ENCODE peak calls at places on chromosomes 11 and 22, in ten cellular contexts. N, R, P, G, M, V, Q, F, E and I are unnamed samples.

GRCh38 chr22:40240671-40241070 is 62.9 kb downstream of the TNRC6B start:
- DNase-seq in N (no peak), R (no peak), P (no peak), G (no peak), M (no peak), V (peak), Q (no peak), F (no peak), E (no peak), I (no peak)

GRCh38 chr11:858993-859339 is 16.3 kb downstream of the TSPAN4 start:
- DNase-seq in N (no peak), R (no peak), P (no peak), G (no peak), M (no peak), V (no peak), Q (no peak), F (no peak), E (no peak), I (no peak)

GRCh38 chr11:114311946-114312345 is 15.7 kb downstream of the NNMT start:
- DNase-seq in N (no peak), R (no peak), P (no peak), G (no peak), M (no peak), V (no peak), Q (no peak), F (no peak), E (peak), I (no peak)

GRCh38 chr11:113643701-113644100 is 62.4 kb downstream of the TMPRSS5 start:
- DNase-seq in N (no peak), R (no peak), P (no peak), G (no peak), M (no peak), V (no peak), Q (no peak), F (no peak), E (no peak), I (no peak)

GRCh38 chr22:23245045-23245798 is 64.9 kb downstream of the BCR start:
- DNase-seq in N (no peak), R (no peak), P (no peak), G (no peak), M (no peak), V (no peak), Q (no peak), F (no peak), E (peak), I (peak)

GRCh38 chr11:64744544-64745218 is 739 bp upstream of the RASGRP2 start:
- DNase-seq in N (no peak), R (no peak), P (no peak), G (no peak), M (no peak), V (peak), Q (no peak), F (no peak), E (no peak), I (no peak)

GRCh38 chr11:33475999-33476398 is 218.8 kb downstream of the HIPK3 start:
- DNase-seq in N (peak), R (peak), P (peak), G (no peak), M (no peak), V (no peak), Q (peak), F (no peak), E (peak), I (no peak)

GRCh38 chr22:45957826-45958225 is 19.1 kb downstream of the WNT7B start:
- DNase-seq in N (no peak), R (no peak), P (no peak), G (no peak), M (no peak), V (no peak), Q (no peak), F (no peak), E (no peak), I (no peak)

GRCh38 chr11:57903441-57904123 is 120.1 kb upstream of the OR9Q1 start:
- DNase-seq in N (no peak), R (no peak), P (no peak), G (no peak), M (no peak), V (no peak), Q (no peak), F (no peak), E (no peak), I (peak)

GRCh38 chr11:65851083-65851579 is 6.8 kb downstream of the CFL1 start:
- DNase-seq in N (peak), R (peak), P (no peak), G (no peak), M (no peak), V (no peak), Q (no peak), F (no peak), E (no peak), I (no peak)

GRCh38 chr11:36362902-36363301 is 66.8 kb downstream of the PRR5L start:
- DNase-seq in N (no peak), R (no peak), P (peak), G (no peak), M (no peak), V (no peak), Q (no peak), F (no peak), E (peak), I (peak)

GRCh38 chr22:44201556-44202129 is 20.9 kb downstream of the PARVG start:
- DNase-seq in N (no peak), R (no peak), P (no peak), G (no peak), M (no peak), V (no peak), Q (no peak), F (peak), E (no peak), I (no peak)

GRCh38 chr11:73414977-73415492 is 38.8 kb downstream of the RELT start:
- DNase-seq in N (no peak), R (peak), P (no peak), G (no peak), M (no peak), V (no peak), Q (no peak), F (no peak), E (peak), I (no peak)

GRCh38 chr22:50530857-50531545 is 1.2 kb upstream of the TYMP start:
- DNase-seq in N (no peak), R (peak), P (peak), G (no peak), M (no peak), V (peak), Q (no peak), F (peak), E (peak), I (no peak)

GRCh38 chr11:116239247-116239646 is 533.5 kb downstream of the BUD13 start:
- DNase-seq in N (no peak), R (no peak), P (no peak), G (no peak), M (no peak), V (no peak), Q (no peak), F (no peak), E (no peak), I (no peak)

GRCh38 chr11:5280582-5281102 is 10.9 kb upstream of the HBE1 start:
- DNase-seq in N (peak), R (peak), P (peak), G (peak), M (peak), V (no peak), Q (no peak), F (no peak), E (peak), I (peak)

GRCh38 chr11:72575533-72576170 is 98.6 kb downstream of the PDE2A start:
- DNase-seq in N (no peak), R (no peak), P (no peak), G (no peak), M (peak), V (no peak), Q (no peak), F (peak), E (no peak), I (no peak)

GRCh38 chr22:40855960-40856512 is 403 bp downstream of the ST13 start:
- DNase-seq in N (peak), R (peak), P (peak), G (no peak), M (no peak), V (no peak), Q (no peak), F (peak), E (peak), I (peak)